ENCODE peak calls at places on chromosomes 4 and X, in nine cellular contexts. N, R, C, V, L, B, X, Q and F are unnamed samples.

GRCh38 chr4:73193155-73193554 is 65.4 kb downstream of the ANKRD17 start:
- DNase-seq in N (no peak), R (no peak), C (no peak), V (no peak), L (no peak), B (no peak), X (no peak), Q (no peak), F (no peak)

GRCh38 chrX:42414057-42414456 is 363.9 kb downstream of the PPP1R2C start:
- DNase-seq in N (no peak), R (no peak), C (no peak), V (no peak), L (no peak), B (no peak), X (no peak), Q (no peak), F (no peak)

GRCh38 chrX:66050140-66050569 is 10.3 kb upstream of the VSIG4 start:
- DNase-seq in N (no peak), R (no peak), C (no peak), V (no peak), L (no peak), B (no peak), X (no peak), Q (no peak), F (no peak)

GRCh38 chrX:76802698-76803097 is 375.2 kb downstream of the MAGEE1 start:
- DNase-seq in N (no peak), R (no peak), C (peak), V (no peak), L (no peak), B (no peak), X (no peak), Q (no peak), F (no peak)

GRCh38 chrX:46582325-46582724 is 8.8 kb downstream of the CHST7 start:
- DNase-seq in N (peak), R (no peak), C (no peak), V (no peak), L (no peak), B (no peak), X (no peak), Q (no peak), F (no peak)

GRCh38 chrX:76172325-76172887 is 456 bp upstream of the PBDC1 start:
- DNase-seq in N (no peak), R (no peak), C (no peak), V (no peak), L (no peak), B (no peak), X (no peak), Q (no peak), F (no peak)

GRCh38 chrX:138484451-138484850 is 227.1 kb downstream of the FGF13 start:
- DNase-seq in N (no peak), R (no peak), C (no peak), V (no peak), L (no peak), B (no peak), X (no peak), Q (no peak), F (no peak)

GRCh38 chr4:114598191-114599121 is at the start of gene UGT8:
- DNase-seq in N (peak), R (no peak), C (no peak), V (peak), L (no peak), B (no peak), X (peak), Q (peak), F (no peak)

GRCh38 chrX:4764888-4765287 is 1051.4 kb upstream of the PRKX start:
- DNase-seq in N (no peak), R (no peak), C (no peak), V (no peak), L (no peak), B (no peak), X (no peak), Q (no peak), F (no peak)

GRCh38 chrX:14352511-14352910 is 176.8 kb upstream of the GLRA2 start:
- DNase-seq in N (no peak), R (no peak), C (no peak), V (no peak), L (no peak), B (no peak), X (no peak), Q (no peak), F (no peak)

GRCh38 chr4:13701937-13702446 is 74.5 kb upstream of the BOD1L1 start:
- DNase-seq in N (no peak), R (no peak), C (peak), V (no peak), L (no peak), B (no peak), X (peak), Q (no peak), F (no peak)

GRCh38 chr4:152415980-152416379 is 119.9 kb downstream of the FBXW7 start:
- DNase-seq in N (no peak), R (no peak), C (no peak), V (no peak), L (no peak), B (no peak), X (no peak), Q (no peak), F (no peak)

GRCh38 chr4:173242466-173243250 is 74.0 kb downstream of the GALNT7 start:
- DNase-seq in N (no peak), R (no peak), C (no peak), V (no peak), L (no peak), B (no peak), X (no peak), Q (no peak), F (no peak)

GRCh38 chr4:112190684-112191083 is 40.9 kb upstream of the AP1AR start:
- DNase-seq in N (no peak), R (no peak), C (no peak), V (no peak), L (no peak), B (no peak), X (no peak), Q (no peak), F (no peak)

GRCh38 chr4:87219648-87220093 is 747 bp downstream of the KLHL8 start:
- DNase-seq in N (no peak), R (no peak), C (no peak), V (peak), L (peak), B (peak), X (peak), Q (peak), F (peak)

GRCh38 chrX:1488745-1489144 is 36.0 kb upstream of the ASMTL start:
- DNase-seq in N (no peak), R (no peak), C (no peak), V (no peak), L (no peak), B (no peak), X (no peak), Q (no peak), F (no peak)

GRCh38 chrX:1493317-1493856 is 40.7 kb upstream of the ASMTL start:
- DNase-seq in N (no peak), R (no peak), C (no peak), V (no peak), L (no peak), B (peak), X (no peak), Q (no peak), F (no peak)

GRCh38 chrX:1493877-1494510 is 41.3 kb upstream of the ASMTL start:
- DNase-seq in N (no peak), R (peak), C (no peak), V (no peak), L (no peak), B (peak), X (peak), Q (peak), F (no peak)

GRCh38 chrX:1492421-1493012 is 39.8 kb upstream of the ASMTL start:
- DNase-seq in N (no peak), R (no peak), C (no peak), V (no peak), L (no peak), B (peak), X (peak), Q (peak), F (no peak)

GRCh38 chrX:1491851-1492349 is 39.2 kb upstream of the ASMTL start:
- DNase-seq in N (no peak), R (peak), C (no peak), V (no peak), L (no peak), B (peak), X (peak), Q (peak), F (no peak)
- TF ChIP-seq POLR2A in N (no peak), R (no peak), C (no peak), V (no peak), L (no peak), B (no peak), X (no peak), Q (no peak), F (no peak)

GRCh38 chr4:169133932-169134331 is 123.9 kb upstream of the CBR4 start:
- DNase-seq in N (no peak), R (no peak), C (no peak), V (peak), L (peak), B (peak), X (no peak), Q (no peak), F (no peak)
- H3K4me3 ChIP-seq in N (no peak), R (no peak), C (no peak), V (no peak), L (no peak), B (no peak), X (no peak), Q (no peak), F (no peak)

DNA sequence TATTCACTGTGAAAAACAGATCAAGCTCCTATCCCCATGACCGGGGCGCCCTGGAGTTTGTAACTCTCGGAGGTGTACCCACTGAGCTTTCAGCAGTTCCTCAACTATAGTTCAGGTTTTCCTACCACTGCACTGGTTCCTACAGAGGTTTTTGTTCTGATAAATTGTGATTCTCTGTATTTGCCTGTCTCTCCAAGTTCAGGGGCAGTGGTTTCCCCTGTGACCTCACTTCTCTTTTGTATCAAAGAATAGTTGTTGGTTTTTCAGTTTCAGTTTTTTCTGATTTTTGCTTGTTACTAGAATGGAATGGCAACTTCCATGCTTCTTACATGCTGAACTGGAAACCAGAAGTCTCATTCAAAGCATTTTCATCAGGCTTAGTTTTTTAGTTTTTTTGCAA is 56.8 kb upstream of the PLS3 start:
- DNase-seq in N (no peak), R (no peak), C (no peak), V (no peak), L (no peak), B (no peak), X (no peak), Q (no peak), F (no peak)
- H3K27ac ChIP-seq in N (no peak), R (no peak), C (no peak), V (no peak), L (no peak), B (no peak), X (no peak), Q (peak), F (no peak)

DNA sequence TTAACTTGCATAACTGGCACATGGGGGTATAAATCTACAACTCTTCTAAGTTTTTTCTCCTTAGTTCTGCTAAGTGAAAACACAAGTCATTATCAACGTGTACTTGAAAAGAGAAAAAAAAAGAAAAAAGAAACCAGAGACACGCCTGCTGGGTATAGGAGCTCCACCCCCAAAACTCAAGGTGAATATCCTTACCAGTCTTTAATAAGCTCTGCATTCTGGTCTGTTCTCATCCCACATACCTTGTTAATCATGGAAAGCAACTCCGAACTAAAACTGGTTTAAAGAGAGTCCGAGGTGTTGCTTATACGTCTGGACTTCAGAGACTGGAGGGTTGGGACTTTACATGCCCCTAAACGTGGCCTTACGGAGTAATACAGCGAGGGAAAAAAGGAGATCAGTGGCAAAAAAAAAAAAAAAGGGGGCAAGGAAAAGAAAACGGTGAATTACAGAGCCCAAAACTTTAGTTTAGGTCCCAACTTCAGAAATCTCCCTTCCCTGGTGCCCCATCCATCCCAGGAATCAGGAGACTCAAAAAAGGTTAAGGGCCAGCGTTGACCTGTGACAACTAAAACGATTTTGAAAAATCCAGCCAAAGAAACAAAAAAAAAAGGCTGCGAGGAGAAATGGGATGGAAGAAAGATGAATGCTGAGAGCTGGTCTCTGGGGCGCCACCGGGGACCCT is 997 bp downstream of the PGRMC2 start:
- DNase-seq in N (peak), R (no peak), C (peak), V (no peak), L (no peak), B (no peak), X (no peak), Q (no peak), F (no peak)
- TF ChIP-seq POLR2A in N (no peak), R (no peak), C (no peak), V (no peak), L (no peak), B (no peak), X (peak), Q (no peak), F (no peak)

GRCh38 chrX:23765868-23766267 is 17.1 kb upstream of the SAT1 start:
- DNase-seq in N (no peak), R (no peak), C (no peak), V (no peak), L (no peak), B (no peak), X (no peak), Q (no peak), F (no peak)

GRCh38 chrX:23764585-23764984 is 18.4 kb upstream of the SAT1 start:
- DNase-seq in N (no peak), R (no peak), C (no peak), V (no peak), L (no peak), B (no peak), X (no peak), Q (no peak), F (no peak)

GRCh38 chrX:23764183-23764582 is 18.8 kb upstream of the SAT1 start:
- DNase-seq in N (no peak), R (no peak), C (no peak), V (no peak), L (no peak), B (no peak), X (no peak), Q (no peak), F (no peak)

GRCh38 chrX:23765449-23765848 is 17.5 kb upstream of the SAT1 start:
- DNase-seq in N (no peak), R (no peak), C (no peak), V (no peak), L (no peak), B (no peak), X (no peak), Q (no peak), F (no peak)

DNA sequence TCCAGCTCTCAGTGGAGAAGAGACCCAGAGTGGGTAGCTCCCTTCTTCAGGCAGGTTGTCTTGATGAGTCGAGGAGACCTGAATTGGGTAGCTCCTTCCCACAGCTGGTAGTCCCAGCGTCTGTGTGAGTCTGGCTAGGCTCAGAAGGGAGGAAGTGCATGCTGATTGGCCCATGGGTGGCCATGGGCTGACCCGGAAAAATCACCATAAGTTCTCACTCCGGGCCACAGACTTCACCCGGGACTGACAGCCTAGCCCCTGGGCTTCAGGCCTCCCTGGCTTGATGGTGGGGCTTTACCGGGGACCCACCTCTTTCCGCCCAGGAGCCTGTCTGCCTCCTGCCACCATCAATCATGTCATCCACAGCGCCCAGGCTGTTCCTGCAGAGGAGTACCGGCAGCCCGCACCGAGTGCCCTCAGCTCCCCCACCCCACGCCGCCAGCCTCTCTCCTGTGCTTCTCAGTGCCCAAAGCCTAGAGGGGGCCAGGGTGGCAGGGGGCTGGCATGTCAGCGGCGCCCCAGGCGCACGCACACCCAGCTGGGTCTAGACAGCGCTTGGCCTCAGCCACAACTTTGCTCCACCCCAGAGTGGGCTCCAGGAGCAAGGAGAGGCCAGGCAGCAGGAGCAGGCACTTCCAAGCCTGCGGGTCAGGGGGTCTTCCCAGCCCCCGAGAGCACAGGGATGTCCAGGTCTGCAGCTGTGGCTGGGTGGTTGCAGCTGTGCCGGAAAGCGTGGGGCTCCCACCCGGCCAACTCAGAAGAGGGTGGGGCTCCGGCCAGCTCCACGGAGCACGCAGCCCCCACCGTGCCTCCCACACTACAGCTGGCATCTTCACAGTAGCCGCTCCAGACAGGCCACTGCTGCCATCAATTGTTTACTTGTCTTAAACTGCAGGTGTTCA is 16.1 kb upstream of the SAT1 start:
- DNase-seq in N (no peak), R (no peak), C (no peak), V (no peak), L (no peak), B (no peak), X (peak), Q (peak), F (peak)
- H3K4me3 ChIP-seq in N (no peak), R (no peak), C (no peak), V (peak), L (no peak), B (no peak), X (peak), Q (peak), F (no peak)

GRCh38 chr4:2501034-2501594 is 32.2 kb downstream of the RNF4 start:
- DNase-seq in N (no peak), R (no peak), C (no peak), V (no peak), L (no peak), B (no peak), X (no peak), Q (no peak), F (no peak)

GRCh38 chr4:2497324-2497723 is 28.4 kb downstream of the RNF4 start:
- DNase-seq in N (no peak), R (no peak), C (no peak), V (no peak), L (no peak), B (no peak), X (no peak), Q (no peak), F (no peak)

GRCh38 chr4:2500547-2500946 is 31.6 kb downstream of the RNF4 start:
- DNase-seq in N (no peak), R (no peak), C (no peak), V (no peak), L (no peak), B (no peak), X (no peak), Q (no peak), F (no peak)

GRCh38 chr4:2494992-2495391 is 26.1 kb downstream of the RNF4 start:
- DNase-seq in N (no peak), R (no peak), C (no peak), V (no peak), L (no peak), B (peak), X (no peak), Q (no peak), F (no peak)

DNA sequence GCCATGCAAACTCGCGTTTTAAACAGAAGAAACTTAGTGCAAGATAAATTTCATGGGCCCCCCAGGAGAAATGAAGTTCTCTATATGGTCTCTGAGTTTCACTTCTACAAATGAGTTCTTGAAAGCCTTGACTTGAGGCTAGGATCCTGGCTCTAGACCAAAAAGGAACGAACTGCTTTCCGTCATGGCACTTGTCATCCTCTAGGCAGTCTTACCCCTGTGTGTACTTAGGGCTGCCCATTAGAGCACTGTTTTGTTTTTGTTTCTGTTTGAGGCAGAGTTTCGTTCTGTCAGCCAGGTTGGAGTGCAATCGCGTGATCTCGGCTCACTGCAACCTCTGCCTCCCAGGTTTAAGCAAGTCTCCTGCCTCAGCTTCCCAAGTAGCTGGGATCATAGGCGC is 29.0 kb downstream of the RNF4 start:
- DNase-seq in N (no peak), R (no peak), C (no peak), V (no peak), L (no peak), B (no peak), X (peak), Q (no peak), F (no peak)
- H3K27ac ChIP-seq in N (no peak), R (no peak), C (no peak), V (no peak), L (peak), B (no peak), X (peak), Q (peak), F (no peak)

GRCh38 chrX:30864383-30864785 is 24.7 kb downstream of the TAB3 start:
- DNase-seq in N (no peak), R (no peak), C (no peak), V (no peak), L (peak), B (no peak), X (no peak), Q (no peak), F (no peak)

GRCh38 chrX:30863969-30864368 is 25.1 kb downstream of the TAB3 start:
- DNase-seq in N (no peak), R (no peak), C (no peak), V (no peak), L (peak), B (no peak), X (no peak), Q (no peak), F (no peak)

GRCh38 chrX:30870572-30870971 is 18.5 kb downstream of the TAB3 start:
- DNase-seq in N (no peak), R (no peak), C (no peak), V (no peak), L (no peak), B (no peak), X (no peak), Q (no peak), F (no peak)

GRCh38 chrX:30865020-30865419 is 24.0 kb downstream of the TAB3 start:
- DNase-seq in N (no peak), R (no peak), C (no peak), V (no peak), L (no peak), B (no peak), X (no peak), Q (no peak), F (no peak)

DNA sequence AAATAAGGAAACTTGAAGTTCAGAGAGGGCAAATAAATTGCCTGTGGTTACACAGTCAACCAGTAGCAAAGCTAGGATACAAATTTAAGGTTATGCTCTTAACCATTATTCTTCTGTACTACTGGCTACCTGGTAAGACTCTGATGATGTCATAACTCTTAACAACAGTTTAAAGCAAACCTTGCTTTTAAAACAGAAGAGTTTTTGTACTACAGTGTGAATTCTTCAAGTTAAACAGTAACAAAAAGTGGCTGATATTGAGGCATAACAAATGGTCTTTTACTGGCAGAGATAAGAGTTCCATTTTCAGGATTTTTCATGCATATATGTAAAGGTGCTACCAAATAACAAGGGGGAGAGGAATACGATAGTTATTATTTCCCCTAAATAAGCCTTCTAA is 23.4 kb downstream of the TAB3 start:
- DNase-seq in N (no peak), R (no peak), C (no peak), V (no peak), L (no peak), B (no peak), X (no peak), Q (no peak), F (no peak)
- TF ChIP-seq POLR2A in N (no peak), R (no peak), C (no peak), V (no peak), L (no peak), B (no peak), X (no peak), Q (no peak), F (no peak)